ENCODE peak calls at places on chromosomes 12 and 14, in seven cellular contexts. B is upper lobe of left lung; A is fibroblast of the aortic adventitia; S is CD8-positive, alpha-beta T cell; J is mesothelial cell of epicardium; Z is bronchial epithelial cell; T is left lung. E is an unnamed sample.

GRCh38 chr12:68304626-68305025 is 27.5 kb downstream of the MDM1 start:
- DNase-seq in B (no peak), A (no peak), T (no peak), S (no peak), Z (peak), J (no peak), E (no peak)

GRCh38 chr14:67285876-67286452 is 44.7 kb downstream of the PALS1 start:
- DNase-seq in Z (peak), B (no peak), A (peak), S (no peak), J (no peak), T (no peak), E (no peak)

GRCh38 chr12:102118874-102119273 is 1.0 kb downstream of the NUP37 start:
- DNase-seq in T (no peak), S (no peak), Z (no peak), B (no peak), J (no peak), A (no peak), E (no peak)

GRCh38 chr12:46874642-46875041 is 48.8 kb upstream of the SLC38A4 start:
- DNase-seq in Z (no peak), S (no peak), J (no peak), A (peak), T (no peak), B (no peak), E (no peak)

GRCh38 chr14:58639842-58640484 is 2.2 kb downstream of the DACT1 start:
- DNase-seq in Z (peak), T (no peak), A (peak), B (peak), J (no peak), S (no peak), E (peak)

GRCh38 chr12:9710584-9711375 is 22.1 kb downstream of the CLECL1 start:
- DNase-seq in A (no peak), T (no peak), Z (no peak), S (no peak), J (no peak), B (no peak), E (no peak)

GRCh38 chr14:60565211-60565610 is 56.3 kb downstream of the SIX6 start:
- DNase-seq in B (no peak), S (no peak), Z (peak), T (no peak), J (no peak), A (peak), E (no peak)

GRCh38 chr12:67161322-67161918 is 107.7 kb upstream of the CAND1 start:
- DNase-seq in B (peak), A (peak), J (no peak), Z (peak), S (peak), T (no peak), E (peak)

GRCh38 chr12:45566257-45566656 is 163.2 kb upstream of the ARID2 start:
- DNase-seq in A (no peak), T (no peak), Z (no peak), J (no peak), S (no peak), B (no peak), E (no peak)

GRCh38 chr14:34931206-34931605 is 51.6 kb upstream of the SRP54 start:
- DNase-seq in T (no peak), S (no peak), A (peak), B (no peak), J (no peak), Z (peak), E (peak)

GRCh38 chr14:37142835-37143499 is 29.4 kb downstream of the SLC25A21 start:
- DNase-seq in A (peak), J (no peak), S (no peak), B (no peak), T (no peak), Z (peak), E (no peak)

GRCh38 chr12:105539735-105540134 is 209.2 kb downstream of the C12orf75 start:
- DNase-seq in T (no peak), Z (no peak), A (no peak), J (no peak), B (no peak), S (no peak), E (no peak)

GRCh38 chr12:9634177-9634803 is 26.6 kb upstream of the KLRB1 start:
- DNase-seq in A (peak), B (peak), S (peak), Z (peak), J (no peak), T (no peak), E (peak)

GRCh38 chr12:109273354-109273753 is 35.7 kb downstream of the FOXN4 start:
- DNase-seq in S (no peak), A (no peak), J (no peak), B (no peak), Z (no peak), T (no peak), E (no peak)

GRCh38 chr14:73764881-73765280 is 50.7 kb upstream of the PNMA1 start:
- DNase-seq in S (no peak), B (peak), Z (no peak), A (no peak), J (no peak), T (no peak), E (peak)

GRCh38 chr12:1705774-1706173 is 14.9 kb downstream of the ADIPOR2 start:
- DNase-seq in B (no peak), Z (no peak), T (no peak), A (no peak), S (no peak), J (no peak), E (no peak)

GRCh38 chr12:59928416-59928815 is 332.6 kb downstream of the SLC16A7 start:
- DNase-seq in S (no peak), Z (peak), A (no peak), J (no peak), B (no peak), T (peak), E (no peak)

GRCh38 chr12:115866909-115867525 is 410.5 kb downstream of the MED13L start:
- DNase-seq in T (no peak), A (no peak), J (no peak), B (no peak), Z (peak), S (no peak), E (peak)

GRCh38 chr14:68702105-68702504 is 90.8 kb downstream of the ZFP36L1 start:
- DNase-seq in A (no peak), Z (no peak), S (no peak), T (no peak), B (no peak), J (no peak), E (no peak)

GRCh38 chr14:65850429-65851145 is 438.1 kb downstream of the FUT8 start:
- DNase-seq in A (no peak), B (no peak), J (no peak), S (no peak), T (no peak), Z (peak), E (peak)

GRCh38 chr12:31590730-31591307 is at the start of gene DENND5B:
- DNase-seq in S (no peak), T (peak), B (peak), A (peak), Z (no peak), J (peak), E (peak)

GRCh38 chr14:105447651-105448640 is 26.7 kb upstream of the CRIP2 start:
- DNase-seq in B (no peak), T (peak), J (no peak), S (no peak), Z (no peak), A (no peak), E (no peak)

GRCh38 chr14:59251811-59252771 is 63.6 kb downstream of the DAAM1 start:
- DNase-seq in Z (no peak), J (no peak), T (no peak), S (no peak), A (peak), B (no peak), E (no peak)

GRCh38 chr12:131223171-131223761 is 269.6 kb downstream of the ADGRD1 start:
- DNase-seq in J (no peak), S (no peak), B (no peak), T (peak), Z (no peak), A (no peak), E (no peak)

GRCh38 chr12:10153271-10154144 is 18.4 kb downstream of the OLR1 start:
- DNase-seq in B (peak), Z (peak), S (peak), T (peak), J (peak), A (peak), E (peak)

GRCh38 chr12:41684997-41685396 is 459.7 kb downstream of the GXYLT1 start:
- DNase-seq in S (no peak), T (no peak), A (no peak), B (no peak), Z (no peak), J (no peak), E (no peak)

GRCh38 chr12:42103155-42103554 is 41.5 kb downstream of the GXYLT1 start:
- DNase-seq in T (no peak), S (no peak), A (no peak), Z (no peak), B (no peak), J (no peak), E (no peak)

GRCh38 chr12:94561943-94562411 is 88.4 kb downstream of the TMCC3 start:
- DNase-seq in Z (peak), J (no peak), A (no peak), T (no peak), S (no peak), B (no peak), E (peak)

GRCh38 chr14:48575772-48576171 is 900.4 kb upstream of the MDGA2 start:
- DNase-seq in J (no peak), Z (no peak), T (no peak), A (no peak), S (no peak), B (no peak), E (no peak)

GRCh38 chr14:62445570-62445969 is 599.7 kb downstream of the KCNH5 start:
- DNase-seq in J (no peak), T (no peak), B (no peak), Z (no peak), A (no peak), S (no peak), E (no peak)

GRCh38 chr14:62439210-62439609 is 606.0 kb downstream of the KCNH5 start:
- DNase-seq in B (no peak), A (no peak), J (no peak), Z (no peak), T (no peak), S (no peak), E (no peak)

DNA sequence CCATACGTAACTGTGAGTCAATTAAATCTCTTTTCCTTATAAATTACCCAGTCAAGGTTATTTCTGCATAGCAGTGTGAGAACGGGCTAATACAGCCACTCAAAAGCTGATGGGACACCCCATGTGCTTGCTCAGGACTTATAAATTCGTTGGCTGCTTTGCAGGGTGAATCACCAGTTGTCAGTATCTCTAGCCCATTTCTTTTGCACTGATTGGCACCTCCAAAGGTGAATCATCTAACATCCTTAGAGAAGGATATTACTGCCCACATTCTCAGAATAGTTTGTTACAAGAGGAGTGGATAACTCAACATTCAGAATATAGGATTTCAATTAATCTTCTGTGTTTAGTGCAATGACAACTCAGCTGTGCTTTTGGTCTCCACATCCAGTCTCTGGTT is 601.5 kb downstream of the KCNH5 start:
- DNase-seq in B (no peak), J (no peak), A (no peak), Z (peak), T (no peak), S (no peak), E (no peak)
- TF ChIP-seq CTCF in B (no peak), J (no peak), A (no peak), Z (no peak), T (no peak), S (no peak), E (no peak)

GRCh38 chr12:78697817-78698415 is 166.7 kb upstream of the SYT1 start:
- DNase-seq in Z (peak), B (no peak), T (no peak), A (no peak), J (no peak), S (no peak), E (no peak)
- TF ChIP-seq CTCF in Z (no peak), B (no peak), T (no peak), A (no peak), J (no peak), S (no peak), E (no peak)

GRCh38 chr12:49587174-49587908 is 18.1 kb downstream of the FAM186B start:
- DNase-seq in S (no peak), Z (no peak), B (no peak), J (no peak), A (no peak), T (no peak), E (no peak)
- TF ChIP-seq CTCF in S (no peak), Z (no peak), B (no peak), J (no peak), A (no peak), T (no peak), E (no peak)

DNA sequence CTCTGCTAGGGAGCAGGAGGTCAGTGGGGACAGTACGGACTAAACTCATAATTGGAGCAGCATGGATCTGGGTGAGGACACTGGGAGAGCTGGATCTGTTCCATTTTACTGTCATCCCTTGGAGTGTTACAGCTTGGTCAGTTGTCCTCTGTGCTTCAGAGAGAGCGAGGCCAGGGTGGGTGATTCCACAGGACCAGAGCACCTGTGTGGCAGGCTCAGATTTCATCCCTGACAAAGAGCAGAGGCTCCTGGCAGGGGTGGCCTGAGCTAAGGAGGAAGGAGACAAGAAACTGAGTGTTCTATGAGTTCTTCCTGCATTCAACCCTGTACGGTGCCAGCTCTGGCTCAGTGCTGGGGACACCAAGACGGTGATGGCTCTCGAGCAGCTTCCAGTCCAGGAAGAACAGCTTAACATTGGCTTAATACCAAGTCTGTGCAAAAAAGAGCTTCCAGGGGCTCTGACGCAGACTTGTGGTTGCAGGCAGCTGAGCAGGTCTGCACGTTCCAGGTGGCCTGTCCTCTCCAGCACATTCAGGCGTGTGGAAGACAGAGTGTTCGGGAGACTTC is 8.4 kb upstream of the PGF start:
- DNase-seq in Z (peak), S (no peak), B (no peak), T (peak), J (no peak), A (peak), E (no peak)
- TF ChIP-seq CTCF in Z (no peak), S (no peak), B (no peak), T (no peak), J (no peak), A (no peak), E (no peak)

GRCh38 chr12:55974308-55974724 is 438 bp downstream of the RAB5B start:
- DNase-seq in B (peak), J (no peak), T (no peak), Z (peak), A (no peak), S (peak), E (peak)

GRCh38 chr12:55972906-55973597 is 826 bp upstream of the RAB5B start:
- DNase-seq in B (no peak), S (no peak), A (no peak), Z (no peak), T (peak), J (no peak), E (peak)

GRCh38 chr12:55970775-55971174 is 3.1 kb upstream of the RAB5B start:
- DNase-seq in T (no peak), B (no peak), Z (no peak), A (peak), J (no peak), S (no peak), E (no peak)

GRCh38 chr12:55972045-55972843 is 1.6 kb upstream of the RAB5B start:
- DNase-seq in T (no peak), Z (peak), J (no peak), A (peak), S (no peak), B (peak), E (no peak)

GRCh38 chr12:55973598-55974307 is at the start of gene RAB5B:
- DNase-seq in A (peak), T (peak), B (peak), J (peak), Z (peak), S (peak), E (peak)
- TF ChIP-seq CTCF in A (peak), T (no peak), B (no peak), J (peak), Z (no peak), S (no peak), E (peak)

DNA sequence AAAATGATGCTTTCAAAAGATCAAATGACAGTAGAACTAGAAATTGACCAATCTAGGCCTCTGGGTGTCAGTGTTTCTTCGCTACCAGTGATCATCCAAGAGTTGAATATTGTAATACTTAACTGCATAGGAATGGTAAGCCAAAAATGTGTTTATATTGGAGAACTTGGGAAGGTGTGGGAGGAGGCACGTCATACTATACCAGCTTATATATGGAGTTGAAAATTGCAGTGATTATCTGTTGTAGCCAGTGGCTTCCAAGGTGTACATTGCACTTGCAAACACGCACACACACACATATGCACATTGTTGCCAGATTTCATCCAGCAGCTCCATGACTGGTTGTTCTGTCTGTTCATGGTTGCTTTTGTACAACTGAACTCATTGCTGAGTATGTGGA is 36.1 kb downstream of the EID3 start:
- DNase-seq in J (no peak), Z (no peak), T (no peak), S (no peak), A (peak), B (no peak), E (no peak)
- TF ChIP-seq CTCF in J (no peak), Z (no peak), T (no peak), S (no peak), A (no peak), B (no peak), E (no peak)

GRCh38 chr12:52356762-52357580 is 10.3 kb downstream of the KRT85 start:
- DNase-seq in T (no peak), J (no peak), B (peak), Z (no peak), A (no peak), S (no peak), E (no peak)

GRCh38 chr12:52360106-52360662 is 7.1 kb downstream of the KRT85 start:
- DNase-seq in J (peak), S (no peak), T (no peak), A (no peak), B (no peak), Z (no peak), E (no peak)

GRCh38 chr12:52359511-52360103 is 7.7 kb downstream of the KRT85 start:
- DNase-seq in T (no peak), B (no peak), A (no peak), Z (no peak), S (no peak), J (peak), E (no peak)

GRCh38 chr12:52360663-52361271 is 6.5 kb downstream of the KRT85 start:
- DNase-seq in A (no peak), Z (no peak), J (peak), T (no peak), B (peak), S (no peak), E (no peak)

GRCh38 chr12:52358575-52359350 is 8.5 kb downstream of the KRT85 start:
- DNase-seq in Z (no peak), J (peak), S (no peak), T (no peak), A (no peak), B (peak), E (no peak)
- TF ChIP-seq CTCF in Z (no peak), J (no peak), S (peak), T (no peak), A (no peak), B (no peak), E (no peak)

GRCh38 chr14:53668861-53669260 is 287.8 kb downstream of the BMP4 start:
- DNase-seq in A (no peak), Z (no peak), B (no peak), J (no peak), T (no peak), S (no peak), E (no peak)

DNA sequence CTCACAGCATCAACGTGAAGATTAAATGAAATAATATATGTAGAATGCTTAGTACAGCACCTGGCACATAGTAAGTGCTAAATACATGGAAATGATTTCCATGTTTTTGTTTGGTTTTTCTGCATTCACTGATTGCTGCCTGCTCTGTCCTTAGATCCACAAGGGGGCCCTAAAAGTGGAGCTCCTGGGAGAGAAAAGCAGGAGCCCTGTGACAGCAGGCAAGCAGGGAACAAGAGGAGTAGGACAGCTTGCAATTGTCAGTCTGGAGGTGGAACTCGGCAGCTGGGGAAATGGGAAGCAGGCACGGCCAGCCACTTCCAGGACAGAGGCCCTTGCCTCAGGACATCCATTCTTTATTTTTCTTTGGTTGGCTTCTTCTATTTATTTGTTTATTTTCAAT is 292.9 kb downstream of the BMP4 start:
- DNase-seq in S (no peak), J (no peak), Z (no peak), B (no peak), T (no peak), A (peak), E (peak)
- TF ChIP-seq CTCF in S (no peak), J (no peak), Z (peak), B (no peak), T (no peak), A (peak), E (peak)

E was measured in transverse colon.